ENCODE peak calls at places on chromosomes 7 and 10, in nine cellular contexts. One of them, this sample, is unnamed.

GRCh38 chr10:101397140-101397539 is 43.2 kb downstream of the BTRC start:
- DNase-seq in fibroblast of lung: peak; percentile 69
- DNase-seq in mammary epithelial cell: peak; percentile 22
- DNase-seq in H9: no peak
- DNase-seq in colonic mucosa: no peak
- DNase-seq in adipocyte: peak; percentile 69
- DNase-seq in HepG2: peak; percentile 27
- DNase-seq in neuronal stem cell: peak; percentile 48
- DNase-seq in neural progenitor cell: peak; percentile 77
- DNase-seq in this sample: peak; percentile 72

GRCh38 chr10:101512741-101513140 is 75.3 kb downstream of the POLL start:
- DNase-seq in fibroblast of lung: peak; percentile 69
- DNase-seq in mammary epithelial cell: peak; percentile 16
- DNase-seq in H9: no peak
- DNase-seq in colonic mucosa: no peak
- DNase-seq in adipocyte: peak; percentile 18
- DNase-seq in HepG2: no peak
- DNase-seq in neuronal stem cell: no peak
- DNase-seq in neural progenitor cell: no peak
- DNase-seq in this sample: peak; percentile 86

GRCh38 chr7:42292991-42293521 is 56.0 kb upstream of the GLI3 start:
- DNase-seq in fibroblast of lung: no peak
- DNase-seq in mammary epithelial cell: peak; percentile 80
- DNase-seq in H9: no peak
- DNase-seq in colonic mucosa: no peak
- DNase-seq in adipocyte: peak; percentile 24
- DNase-seq in HepG2: no peak
- DNase-seq in neuronal stem cell: no peak
- DNase-seq in neural progenitor cell: no peak
- DNase-seq in this sample: peak; percentile 3

GRCh38 chr10:72020914-72021754 is 56.9 kb downstream of the CHST3 start:
- DNase-seq in fibroblast of lung: peak; percentile 39
- DNase-seq in mammary epithelial cell: no peak
- DNase-seq in H9: no peak
- DNase-seq in colonic mucosa: no peak
- DNase-seq in adipocyte: no peak
- DNase-seq in HepG2: no peak
- DNase-seq in neuronal stem cell: no peak
- DNase-seq in neural progenitor cell: no peak
- DNase-seq in this sample: no peak

GRCh38 chr7:157477550-157478212 is 140.9 kb downstream of the DNAJB6 start:
- DNase-seq in fibroblast of lung: no peak
- DNase-seq in mammary epithelial cell: no peak
- DNase-seq in H9: peak; percentile 27
- DNase-seq in colonic mucosa: no peak
- DNase-seq in adipocyte: no peak
- DNase-seq in HepG2: no peak
- DNase-seq in neuronal stem cell: no peak
- DNase-seq in neural progenitor cell: no peak
- DNase-seq in this sample: no peak

GRCh38 chr10:3119796-3120459 is 52.6 kb downstream of the PFKP start:
- DNase-seq in fibroblast of lung: peak; percentile 20
- DNase-seq in mammary epithelial cell: no peak
- DNase-seq in H9: no peak
- DNase-seq in colonic mucosa: no peak
- DNase-seq in adipocyte: peak; percentile 46
- DNase-seq in HepG2: no peak
- DNase-seq in neuronal stem cell: no peak
- DNase-seq in neural progenitor cell: peak; percentile 41
- DNase-seq in this sample: peak; percentile 74

GRCh38 chr7:128869138-128869943 is 6.7 kb downstream of the ATP6V1F start:
- DNase-seq in fibroblast of lung: peak; percentile 37
- DNase-seq in mammary epithelial cell: peak; percentile 36
- DNase-seq in H9: peak; percentile 63
- DNase-seq in colonic mucosa: peak; percentile 60
- DNase-seq in adipocyte: peak; percentile 70
- DNase-seq in HepG2: no peak
- DNase-seq in neuronal stem cell: peak; percentile 59
- DNase-seq in neural progenitor cell: peak; percentile 88
- DNase-seq in this sample: peak; percentile 72

GRCh38 chr10:14543048-14543903 is 212.6 kb upstream of the FRMD4A start:
- DNase-seq in fibroblast of lung: peak; percentile 47
- DNase-seq in mammary epithelial cell: no peak
- DNase-seq in H9: no peak
- DNase-seq in colonic mucosa: no peak
- DNase-seq in adipocyte: no peak
- DNase-seq in HepG2: no peak
- DNase-seq in neuronal stem cell: no peak
- DNase-seq in neural progenitor cell: no peak
- DNase-seq in this sample: peak; percentile 20

GRCh38 chr10:119871881-119872609 is 598 bp downstream of the MCMBP start:
- DNase-seq in fibroblast of lung: peak; percentile 43
- DNase-seq in mammary epithelial cell: peak; percentile 49
- DNase-seq in H9: peak; percentile 78
- DNase-seq in colonic mucosa: peak; percentile 74
- DNase-seq in adipocyte: peak; percentile 73
- DNase-seq in HepG2: no peak
- DNase-seq in neuronal stem cell: peak; percentile 11
- DNase-seq in neural progenitor cell: peak; percentile 67
- DNase-seq in this sample: peak; percentile 64

GRCh38 chr10:132868995-132869394 is 73.4 kb downstream of the CFAP46 start:
- DNase-seq in fibroblast of lung: no peak
- DNase-seq in mammary epithelial cell: no peak
- DNase-seq in H9: peak; percentile 24
- DNase-seq in colonic mucosa: no peak
- DNase-seq in adipocyte: no peak
- DNase-seq in HepG2: no peak
- DNase-seq in neuronal stem cell: no peak
- DNase-seq in neural progenitor cell: no peak
- DNase-seq in this sample: no peak

GRCh38 chr10:17516376-17516775 is 62.0 kb upstream of the ST8SIA6 start:
- DNase-seq in fibroblast of lung: no peak
- DNase-seq in mammary epithelial cell: peak; percentile 60
- DNase-seq in H9: no peak
- DNase-seq in colonic mucosa: no peak
- DNase-seq in adipocyte: no peak
- DNase-seq in HepG2: no peak
- DNase-seq in neuronal stem cell: no peak
- DNase-seq in neural progenitor cell: no peak
- DNase-seq in this sample: peak; percentile 25

GRCh38 chr10:58746470-58747185 is 234.0 kb downstream of the BICC1 start:
- DNase-seq in fibroblast of lung: no peak
- DNase-seq in mammary epithelial cell: no peak
- DNase-seq in H9: no peak
- DNase-seq in colonic mucosa: no peak
- DNase-seq in adipocyte: no peak
- DNase-seq in HepG2: no peak
- DNase-seq in neuronal stem cell: no peak
- DNase-seq in neural progenitor cell: no peak
- DNase-seq in this sample: no peak

GRCh38 chr10:20598590-20598989 is 298.5 kb downstream of the NEBL start:
- DNase-seq in fibroblast of lung: peak; percentile 92
- DNase-seq in mammary epithelial cell: peak; percentile 88
- DNase-seq in H9: peak; percentile 65
- DNase-seq in colonic mucosa: no peak
- DNase-seq in adipocyte: no peak
- DNase-seq in HepG2: no peak
- DNase-seq in neuronal stem cell: no peak
- DNase-seq in neural progenitor cell: no peak
- DNase-seq in this sample: peak; percentile 71

GRCh38 chr10:1532636-1533035 is 204.7 kb downstream of the ADARB2 start:
- DNase-seq in fibroblast of lung: no peak
- DNase-seq in mammary epithelial cell: no peak
- DNase-seq in H9: no peak
- DNase-seq in colonic mucosa: no peak
- DNase-seq in adipocyte: no peak
- DNase-seq in HepG2: no peak
- DNase-seq in neuronal stem cell: no peak
- DNase-seq in neural progenitor cell: no peak
- DNase-seq in this sample: no peak

GRCh38 chr7:1287629-1288225 is 55.1 kb downstream of the UNCX start:
- DNase-seq in fibroblast of lung: no peak
- DNase-seq in mammary epithelial cell: no peak
- DNase-seq in H9: no peak
- DNase-seq in colonic mucosa: no peak
- DNase-seq in adipocyte: no peak
- DNase-seq in HepG2: no peak
- DNase-seq in neuronal stem cell: no peak
- DNase-seq in neural progenitor cell: no peak
- DNase-seq in this sample: no peak

GRCh38 chr10:60911715-60912114 is 32.3 kb downstream of the RHOBTB1 start:
- DNase-seq in fibroblast of lung: no peak
- DNase-seq in mammary epithelial cell: no peak
- DNase-seq in H9: no peak
- DNase-seq in colonic mucosa: no peak
- DNase-seq in adipocyte: no peak
- DNase-seq in HepG2: no peak
- DNase-seq in neuronal stem cell: no peak
- DNase-seq in neural progenitor cell: no peak
- DNase-seq in this sample: no peak

GRCh38 chr10:120336910-120337540 is 120.0 kb upstream of the PLPP4 start:
- DNase-seq in fibroblast of lung: peak; percentile 10
- DNase-seq in mammary epithelial cell: peak; percentile 45
- DNase-seq in H9: peak; percentile 67
- DNase-seq in colonic mucosa: peak; percentile 51
- DNase-seq in adipocyte: peak; percentile 35
- DNase-seq in HepG2: peak; percentile 33
- DNase-seq in neuronal stem cell: peak; percentile 67
- DNase-seq in neural progenitor cell: peak; percentile 67
- DNase-seq in this sample: peak; percentile 36

GRCh38 chr7:90111-91063 is 102.0 kb upstream of the FAM20C start:
- DNase-seq in fibroblast of lung: peak; percentile 89
- DNase-seq in mammary epithelial cell: peak; percentile 43
- DNase-seq in H9: no peak
- DNase-seq in colonic mucosa: no peak
- DNase-seq in adipocyte: peak; percentile 89
- DNase-seq in HepG2: no peak
- DNase-seq in neuronal stem cell: no peak
- DNase-seq in neural progenitor cell: no peak
- DNase-seq in this sample: peak; percentile 75

GRCh38 chr10:103896225-103896624 is 21.8 kb downstream of the STN1 start:
- DNase-seq in fibroblast of lung: peak; percentile 63
- DNase-seq in mammary epithelial cell: no peak
- DNase-seq in H9: no peak
- DNase-seq in colonic mucosa: no peak
- DNase-seq in adipocyte: peak; percentile 62
- DNase-seq in HepG2: no peak
- DNase-seq in neuronal stem cell: no peak
- DNase-seq in neural progenitor cell: no peak
- DNase-seq in this sample: peak; percentile 65

GRCh38 chr7:98802781-98803110 is 67.1 kb downstream of the TMEM130 start:
- DNase-seq in fibroblast of lung: no peak
- DNase-seq in mammary epithelial cell: no peak
- DNase-seq in H9: no peak
- DNase-seq in colonic mucosa: no peak
- DNase-seq in adipocyte: no peak
- DNase-seq in HepG2: no peak
- DNase-seq in neuronal stem cell: no peak
- DNase-seq in neural progenitor cell: no peak
- DNase-seq in this sample: no peak

GRCh38 chr7:1553513-1554210 is 2.3 kb downstream of the TMEM184A start:
- DNase-seq in fibroblast of lung: no peak
- DNase-seq in mammary epithelial cell: no peak
- DNase-seq in H9: no peak
- DNase-seq in colonic mucosa: no peak
- DNase-seq in adipocyte: no peak
- DNase-seq in HepG2: no peak
- DNase-seq in neuronal stem cell: no peak
- DNase-seq in neural progenitor cell: no peak
- DNase-seq in this sample: no peak

DNA sequence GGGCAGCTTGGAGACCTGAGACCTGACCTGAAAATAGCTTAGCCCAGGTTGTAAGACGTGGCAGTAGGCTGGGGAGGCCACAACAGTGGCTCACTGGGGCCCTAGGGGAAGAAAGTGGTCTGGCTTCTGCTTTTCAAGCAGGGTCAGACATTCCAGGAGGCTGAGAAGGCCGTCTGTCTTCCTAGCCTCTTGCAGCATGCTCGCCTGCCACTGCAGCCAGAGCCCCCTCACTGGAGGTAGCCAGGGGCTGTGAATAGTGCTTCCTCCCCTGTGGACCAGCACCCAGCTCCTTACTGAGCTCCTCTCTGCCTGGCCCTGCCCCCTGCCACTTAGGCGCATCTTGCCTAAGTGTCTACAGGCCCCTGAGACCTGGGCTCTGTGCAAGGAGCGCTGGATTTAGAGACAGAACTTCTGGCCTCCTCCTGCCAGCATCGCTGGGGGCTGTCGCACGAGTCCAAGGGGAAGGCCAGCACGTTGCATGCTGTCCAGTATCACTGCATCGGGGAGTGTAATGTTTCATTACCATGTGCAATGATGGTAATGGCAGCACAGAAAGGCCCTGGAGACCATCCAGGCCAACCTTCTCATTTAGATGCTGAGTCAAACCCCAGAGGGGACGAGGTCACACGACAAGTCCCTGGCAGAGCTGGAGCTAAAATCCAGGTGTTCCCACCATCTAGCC is 12.7 kb downstream of the ZMIZ1 start:
- DNase-seq in fibroblast of lung: peak; percentile 85
- DNase-seq in mammary epithelial cell: peak; percentile 78
- DNase-seq in H9: no peak
- DNase-seq in colonic mucosa: no peak
- DNase-seq in adipocyte: peak; percentile 86
- DNase-seq in HepG2: no peak
- DNase-seq in neuronal stem cell: no peak
- DNase-seq in neural progenitor cell: no peak
- DNase-seq in this sample: peak; percentile 97
- H3K4me1 ChIP-seq in fibroblast of lung: peaks cover 70% of the 10 kb centered on the region
- H3K4me1 ChIP-seq in mammary epithelial cell: peaks cover 68% of the 10 kb centered on the region
- H3K4me1 ChIP-seq in H9: peaks cover 10% of the 10 kb centered on the region
- H3K4me1 ChIP-seq in colonic mucosa: peaks cover 57% of the 10 kb centered on the region
- H3K4me1 ChIP-seq in adipocyte: peaks cover 81% of the 10 kb centered on the region
- H3K4me1 ChIP-seq in HepG2: peaks cover 100% of the 10 kb centered on the region
- H3K4me1 ChIP-seq in neuronal stem cell: peaks cover 32% of the 10 kb centered on the region
- H3K4me1 ChIP-seq in neural progenitor cell: peaks cover 4% of the 10 kb centered on the region
- H3K4me1 ChIP-seq in this sample: peaks cover 71% of the 10 kb centered on the region

GRCh38 chr7:55094122-55094690 is 75.4 kb downstream of the EGFR start:
- DNase-seq in fibroblast of lung: no peak
- DNase-seq in mammary epithelial cell: no peak
- DNase-seq in H9: no peak
- DNase-seq in colonic mucosa: no peak
- DNase-seq in adipocyte: no peak
- DNase-seq in HepG2: no peak
- DNase-seq in neuronal stem cell: no peak
- DNase-seq in neural progenitor cell: no peak
- DNase-seq in this sample: no peak
- H3K9ac ChIP-seq in fibroblast of lung: no peak overlapping the region
- H3K9ac ChIP-seq in mammary epithelial cell: no peak overlapping the region
- H3K9ac ChIP-seq in H9: no peak overlapping the region
- H3K9ac ChIP-seq in colonic mucosa: no peak overlapping the region
- H3K9ac ChIP-seq in adipocyte: no peak overlapping the region
- H3K9ac ChIP-seq in HepG2: no peak overlapping the region
- H3K9ac ChIP-seq in neuronal stem cell: no peak overlapping the region
- H3K9ac ChIP-seq in neural progenitor cell: no peak overlapping the region
- H3K9ac ChIP-seq in this sample: no peak overlapping the region

GRCh38 chr10:66353422-66353821 is 572.4 kb upstream of the LRRTM3 start:
- DNase-seq in fibroblast of lung: no peak
- DNase-seq in mammary epithelial cell: no peak
- DNase-seq in H9: no peak
- DNase-seq in colonic mucosa: no peak
- DNase-seq in adipocyte: peak; percentile 35
- DNase-seq in HepG2: no peak
- DNase-seq in neuronal stem cell: no peak
- DNase-seq in neural progenitor cell: no peak
- DNase-seq in this sample: no peak
- H3K4me1 ChIP-seq in fibroblast of lung: no peaks in the 10 kb centered on the region
- H3K4me1 ChIP-seq in mammary epithelial cell: no peaks in the 10 kb centered on the region
- H3K4me1 ChIP-seq in H9: no peaks in the 10 kb centered on the region
- H3K4me1 ChIP-seq in colonic mucosa: no peaks in the 10 kb centered on the region
- H3K4me1 ChIP-seq in adipocyte: no peaks in the 10 kb centered on the region
- H3K4me1 ChIP-seq in HepG2: no peaks in the 10 kb centered on the region
- H3K4me1 ChIP-seq in neuronal stem cell: no peaks in the 10 kb centered on the region
- H3K4me1 ChIP-seq in neural progenitor cell: peaks cover 4% of the 10 kb centered on the region
- H3K4me1 ChIP-seq in this sample: no peaks in the 10 kb centered on the region

GRCh38 chr7:13981070-13981469 is 8.4 kb downstream of the ETV1 start:
- DNase-seq in fibroblast of lung: peak; percentile 99
- DNase-seq in mammary epithelial cell: peak; percentile 94
- DNase-seq in H9: no peak
- DNase-seq in colonic mucosa: peak; percentile 71
- DNase-seq in adipocyte: peak; percentile 93
- DNase-seq in HepG2: no peak
- DNase-seq in neuronal stem cell: no peak
- DNase-seq in neural progenitor cell: peak; percentile 50
- DNase-seq in this sample: peak; percentile 95
- H3K9ac ChIP-seq in fibroblast of lung: no peak overlapping the region
- H3K9ac ChIP-seq in mammary epithelial cell: no peak overlapping the region
- H3K9ac ChIP-seq in H9: no peak overlapping the region
- H3K9ac ChIP-seq in colonic mucosa: no peak overlapping the region
- H3K9ac ChIP-seq in adipocyte: peak overlapping the region; percentile 44
- H3K9ac ChIP-seq in HepG2: no peak overlapping the region
- H3K9ac ChIP-seq in neuronal stem cell: no peak overlapping the region
- H3K9ac ChIP-seq in neural progenitor cell: no peak overlapping the region
- H3K9ac ChIP-seq in this sample: peak overlapping the region; percentile 58

This sample was measured in GM23248.